ENCODE peak calls at places on chromosomes 7 and 10, in four cellular contexts. X is astrocyte of the cerebellum, R is BJ, M is fibroblast of the aortic adventitia. Z is an unnamed sample.

GRCh38 chr7:150753826-150754603 is 16.8 kb downstream of the GIMAP5 start:
- DNase-seq in X (no peak), R (no peak), M (no peak), Z (no peak)

GRCh38 chr7:90931996-90932912 is 332.0 kb upstream of the FZD1 start:
- DNase-seq in X (no peak), R (no peak), M (no peak), Z (no peak)

GRCh38 chr7:12315049-12315448 is 88.6 kb downstream of the VWDE start:
- DNase-seq in X (peak; percentile 11), R (no peak), M (no peak), Z (peak; percentile 55)

GRCh38 chr10:119270893-119271361 is 63.6 kb downstream of the GRK5 start:
- DNase-seq in X (no peak), R (no peak), M (peak; percentile 97), Z (no peak)

GRCh38 chr7:104883248-104883717 is 130.7 kb upstream of the KMT2E start:
- DNase-seq in X (no peak), R (no peak), M (peak; percentile 37), Z (no peak)

GRCh38 chr7:131244259-131244852 is 83.3 kb upstream of the MKLN1 start:
- DNase-seq in X (peak; percentile 90), R (no peak), M (peak; percentile 92), Z (peak; percentile 64)

GRCh38 chr7:42170724-42171123 is 66.3 kb downstream of the GLI3 start:
- DNase-seq in X (peak; percentile 32), R (no peak), M (no peak), Z (no peak)

GRCh38 chr7:38863609-38864291 is 45.2 kb downstream of the VPS41 start:
- DNase-seq in X (no peak), R (no peak), M (no peak), Z (peak; percentile 87)

GRCh38 chr10:43126759-43127424 is 11.4 kb upstream of the CSGALNACT2 start:
- DNase-seq in X (no peak), R (no peak), M (no peak), Z (no peak)

GRCh38 chr7:141671705-141672496 is 30.1 kb downstream of the DENND11 start:
- DNase-seq in X (no peak), R (no peak), M (no peak), Z (no peak)

GRCh38 chr7:49791089-49791741 is 17.8 kb downstream of the VWC2 start:
- DNase-seq in X (no peak), R (no peak), M (no peak), Z (no peak)

GRCh38 chr10:43140414-43140813 is 2.2 kb downstream of the CSGALNACT2 start:
- DNase-seq in X (peak; percentile 39), R (peak; percentile 76), M (peak; percentile 78), Z (peak; percentile 64)

GRCh38 chr10:48800283-48800675 is 115.6 kb downstream of the WDFY4 start:
- DNase-seq in X (no peak), R (no peak), M (no peak), Z (no peak)

GRCh38 chr10:98563811-98564210 is 117.1 kb upstream of the HPS1 start:
- DNase-seq in X (no peak), R (no peak), M (no peak), Z (no peak)

GRCh38 chr10:35271086-35271834 is 65.0 kb upstream of the CCNY start:
- DNase-seq in X (peak; percentile 19), R (no peak), M (no peak), Z (no peak)

GRCh38 chr7:47067215-47067614 is 514.7 kb downstream of the TNS3 start:
- DNase-seq in X (no peak), R (no peak), M (no peak), Z (no peak)

GRCh38 chr10:15037691-15038090 is 6.1 kb upstream of the OLAH start:
- DNase-seq in X (no peak), R (no peak), M (no peak), Z (no peak)

GRCh38 chr10:109282510-109282909 is 640.8 kb downstream of the XPNPEP1 start:
- DNase-seq in X (peak; percentile 8), R (peak; percentile 57), M (peak; percentile 71), Z (peak; percentile 59)

GRCh38 chr10:124164252-124164651 is 70.9 kb upstream of the CHST15 start:
- DNase-seq in X (no peak), R (no peak), M (no peak), Z (no peak)

GRCh38 chr10:28580825-28581224 is 47.9 kb downstream of the WAC start:
- DNase-seq in X (no peak), R (no peak), M (no peak), Z (no peak)

GRCh38 chr7:137390076-137390475 is 46.5 kb upstream of the PTN start:
- DNase-seq in X (no peak), R (no peak), M (no peak), Z (no peak)

GRCh38 chr10:62264702-62265436 is 3.8 kb downstream of the RTKN2 start:
- DNase-seq in X (peak; percentile 82), R (peak; percentile 76), M (peak; percentile 95), Z (peak; percentile 89)

GRCh38 chr10:89944138-89944537 is 242.7 kb downstream of the KIF20B start:
- DNase-seq in X (no peak), R (no peak), M (no peak), Z (no peak)

GRCh38 chr10:89942217-89942616 is 240.8 kb downstream of the KIF20B start:
- DNase-seq in X (peak; percentile 27), R (no peak), M (no peak), Z (no peak)

DNA sequence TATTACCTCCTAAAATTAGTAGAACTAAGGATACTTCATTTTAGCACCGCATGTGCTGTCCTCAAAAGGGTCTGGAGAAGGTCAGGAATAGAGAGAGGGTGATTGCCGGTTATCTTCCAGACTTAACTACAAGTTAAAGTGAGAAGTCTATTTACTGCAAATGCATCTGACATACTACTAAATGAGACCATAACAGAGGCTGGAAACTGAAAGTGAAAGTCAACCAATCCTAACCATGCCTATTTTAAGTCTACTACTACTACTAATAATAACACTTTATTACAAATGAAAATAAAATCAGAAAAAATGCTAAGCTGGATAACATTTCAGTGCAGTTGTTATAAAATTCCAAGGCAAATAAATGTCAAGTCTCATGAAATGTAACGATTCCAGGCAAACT is 244.7 kb downstream of the KIF20B start:
- DNase-seq in X (no peak), R (no peak), M (peak; percentile 26), Z (no peak)
- H3K4me3 ChIP-seq in X (no peak overlapping the region), R (no peak overlapping the region), M (peak overlapping the region; percentile 26), Z (no peak overlapping the region)

GRCh38 chr10:117461766-117462423 is 80.7 kb upstream of the EMX2 start:
- DNase-seq in X (no peak), R (peak; percentile 98), M (peak; percentile 92), Z (peak; percentile 88)

GRCh38 chr10:117463545-117463920 is 79.0 kb upstream of the EMX2 start:
- DNase-seq in X (no peak), R (no peak), M (no peak), Z (no peak)

GRCh38 chr10:117462816-117463544 is 79.6 kb upstream of the EMX2 start:
- DNase-seq in X (no peak), R (no peak), M (no peak), Z (no peak)

GRCh38 chr10:117460846-117461765 is 81.4 kb upstream of the EMX2 start:
- DNase-seq in X (no peak), R (peak; percentile 83), M (no peak), Z (peak; percentile 86)

GRCh38 chr10:117462424-117462792 is 80.1 kb upstream of the EMX2 start:
- DNase-seq in X (no peak), R (no peak), M (no peak), Z (no peak)
- TF ChIP-seq CTCF in X (peak; percentile 28), R (peak; percentile 43), M (peak; percentile 18), Z (peak; percentile 43)

GRCh38 chr7:40608321-40609075 is 473.7 kb downstream of the SUGCT start:
- DNase-seq in X (no peak), R (peak; percentile 31), M (no peak), Z (no peak)

GRCh38 chr7:40599836-40600235 is 465.0 kb downstream of the SUGCT start:
- DNase-seq in X (no peak), R (no peak), M (no peak), Z (no peak)

GRCh38 chr7:40598915-40599314 is 464.1 kb downstream of the SUGCT start:
- DNase-seq in X (no peak), R (no peak), M (no peak), Z (no peak)

GRCh38 chr7:40604601-40605438 is 470.0 kb downstream of the SUGCT start:
- DNase-seq in X (peak; percentile 27), R (no peak), M (peak; percentile 64), Z (no peak)
- H3K4me3 ChIP-seq in X (no peak overlapping the region), R (no peak overlapping the region), M (no peak overlapping the region), Z (no peak overlapping the region)

GRCh38 chr7:79182283-79182682 is 271.2 kb downstream of the MAGI2 start:
- DNase-seq in X (peak; percentile 96), R (peak; percentile 17), M (peak; percentile 93), Z (peak; percentile 7)

GRCh38 chr7:79175390-79175789 is 278.1 kb downstream of the MAGI2 start:
- DNase-seq in X (no peak), R (no peak), M (no peak), Z (no peak)

GRCh38 chr7:79180533-79180932 is 272.9 kb downstream of the MAGI2 start:
- DNase-seq in X (peak; percentile 5), R (no peak), M (no peak), Z (no peak)

GRCh38 chr7:79176859-79177477 is 276.5 kb downstream of the MAGI2 start:
- DNase-seq in X (peak; percentile 41), R (no peak), M (peak; percentile 72), Z (peak; percentile 6)
- TF ChIP-seq CTCF in X (peak; percentile 78), R (peak; percentile 72), M (peak; percentile 77), Z (peak; percentile 78)

DNA sequence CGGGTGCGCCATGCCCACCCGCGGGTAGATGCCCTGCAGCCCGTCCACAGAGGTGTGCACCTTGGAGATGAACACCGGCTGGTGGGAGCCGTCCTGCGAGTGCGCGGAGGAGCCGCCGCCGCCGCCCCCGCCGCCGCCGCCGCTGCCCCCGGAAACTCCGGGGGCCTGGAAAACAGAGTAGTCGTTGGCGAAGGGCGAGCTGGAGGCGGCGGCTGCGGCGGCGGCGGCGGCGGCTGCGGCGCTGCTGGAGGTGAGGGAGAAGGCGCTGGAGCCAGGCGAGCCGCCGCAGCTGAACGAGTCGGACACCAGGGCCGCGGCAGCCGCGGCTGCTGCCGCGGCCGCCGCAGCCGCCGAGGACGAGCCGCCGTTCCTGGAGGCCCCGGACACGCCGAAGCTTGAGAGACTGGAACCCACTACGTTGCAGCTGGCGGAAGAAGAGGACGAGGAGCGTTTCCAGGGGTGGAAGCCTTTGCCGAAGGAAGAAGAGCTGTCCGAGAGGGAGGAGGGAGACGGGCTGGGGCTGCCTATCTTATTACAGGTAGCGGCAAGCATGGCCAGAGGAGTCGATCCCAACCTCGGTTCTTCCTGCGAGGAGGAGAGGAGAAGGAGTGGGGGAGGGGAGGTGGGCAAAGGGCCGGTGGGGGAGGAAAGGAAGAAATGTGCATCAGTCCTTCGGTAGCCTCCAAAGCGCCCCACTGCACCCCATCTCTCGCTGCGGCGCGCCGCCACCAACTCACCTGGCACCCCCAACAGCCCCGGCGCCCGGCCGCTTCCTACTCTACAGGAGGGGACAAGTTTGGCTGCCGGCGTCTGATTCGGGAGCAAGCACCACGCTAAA is 1.3 kb downstream of the SP8 start:
- DNase-seq in X (no peak), R (no peak), M (no peak), Z (no peak)
- H3K4me3 ChIP-seq in X (peak overlapping the region; percentile 16), R (no peak overlapping the region), M (peak overlapping the region; percentile 38), Z (peak overlapping the region; percentile 19)

GRCh38 chr10:110609592-110609991 is 34.5 kb upstream of the RBM20 start:
- DNase-seq in X (no peak), R (no peak), M (no peak), Z (no peak)
- TF ChIP-seq CTCF in X (no peak), R (no peak), M (no peak), Z (peak; percentile 10)

GRCh38 chr7:122686360-122686878 is 12.5 kb downstream of the RNF133 start:
- DNase-seq in X (no peak), R (no peak), M (no peak), Z (no peak)
- H3K4me3 ChIP-seq in X (no peak overlapping the region), R (no peak overlapping the region), M (no peak overlapping the region), Z (no peak overlapping the region)

Z was measured in epithelial cell of proximal tubule.